ENCODE peak calls at places on chromosomes 5 and 9, in eight cellular contexts. One of them, this sample, is unnamed. For H3K9me3, the result is how much of the 10 kb centered on the place peaks cover.

GRCh38 chr9:129568560-129569505 is 52.1 kb downstream of the C9orf50 start:
- DNase-seq in heart left ventricle: peak
- DNase-seq in stomach: peak
- DNase-seq in HCT116: no peak
- DNase-seq in GM23248: peak
- DNase-seq in H9: peak
- DNase-seq in left lung: peak
- DNase-seq in aorta: peak
- DNase-seq in this sample: no peak

GRCh38 chr5:171424726-171425125 is 5.3 kb downstream of the FGF18 start:
- DNase-seq in left lung: no peak
- DNase-seq in H9: peak
- DNase-seq in HCT116: no peak
- DNase-seq in heart left ventricle: no peak
- DNase-seq in GM23248: no peak
- DNase-seq in stomach: peak
- DNase-seq in aorta: no peak
- DNase-seq in this sample: no peak

GRCh38 chr5:174227228-174227627 is 181.7 kb downstream of the NSG2 start:
- DNase-seq in stomach: no peak
- DNase-seq in heart left ventricle: no peak
- DNase-seq in left lung: no peak
- DNase-seq in aorta: no peak
- DNase-seq in HCT116: no peak
- DNase-seq in GM23248: no peak
- DNase-seq in H9: no peak
- DNase-seq in this sample: no peak

GRCh38 chr5:5497132-5497748 is 74.8 kb downstream of the ICE1 start:
- DNase-seq in stomach: no peak
- DNase-seq in heart left ventricle: peak
- DNase-seq in aorta: peak
- DNase-seq in left lung: no peak
- DNase-seq in HCT116: peak
- DNase-seq in H9: peak
- DNase-seq in GM23248: peak
- DNase-seq in this sample: no peak

GRCh38 chr5:23412515-23412914 is 94.9 kb upstream of the PRDM9 start:
- DNase-seq in aorta: no peak
- DNase-seq in H9: no peak
- DNase-seq in heart left ventricle: no peak
- DNase-seq in left lung: no peak
- DNase-seq in HCT116: no peak
- DNase-seq in stomach: no peak
- DNase-seq in GM23248: no peak
- DNase-seq in this sample: no peak

GRCh38 chr5:172642926-172643325 is 1.9 kb downstream of the NEURL1B start:
- DNase-seq in heart left ventricle: no peak
- DNase-seq in aorta: no peak
- DNase-seq in GM23248: no peak
- DNase-seq in HCT116: no peak
- DNase-seq in left lung: no peak
- DNase-seq in H9: no peak
- DNase-seq in stomach: no peak
- DNase-seq in this sample: no peak

GRCh38 chr9:107784235-107784958 is 294.8 kb upstream of the KLF4 start:
- DNase-seq in stomach: no peak
- DNase-seq in heart left ventricle: peak
- DNase-seq in HCT116: peak
- DNase-seq in H9: peak
- DNase-seq in left lung: no peak
- DNase-seq in GM23248: peak
- DNase-seq in aorta: no peak
- DNase-seq in this sample: no peak

GRCh38 chr5:56302027-56302426 is 68.9 kb upstream of the ANKRD55 start:
- DNase-seq in GM23248: peak
- DNase-seq in aorta: no peak
- DNase-seq in heart left ventricle: no peak
- DNase-seq in HCT116: no peak
- DNase-seq in left lung: no peak
- DNase-seq in stomach: no peak
- DNase-seq in H9: no peak
- DNase-seq in this sample: no peak

GRCh38 chr5:36482812-36483211 is 123.6 kb upstream of the SLC1A3 start:
- DNase-seq in left lung: no peak
- DNase-seq in aorta: no peak
- DNase-seq in H9: no peak
- DNase-seq in heart left ventricle: no peak
- DNase-seq in stomach: no peak
- DNase-seq in HCT116: no peak
- DNase-seq in GM23248: no peak
- DNase-seq in this sample: no peak

GRCh38 chr5:158899201-158899600 is 200.5 kb downstream of the EBF1 start:
- DNase-seq in stomach: no peak
- DNase-seq in heart left ventricle: no peak
- DNase-seq in aorta: no peak
- DNase-seq in GM23248: no peak
- DNase-seq in left lung: no peak
- DNase-seq in H9: no peak
- DNase-seq in HCT116: no peak
- DNase-seq in this sample: no peak

GRCh38 chr5:96321371-96321770 is 111.7 kb downstream of the PCSK1 start:
- DNase-seq in heart left ventricle: no peak
- DNase-seq in stomach: no peak
- DNase-seq in aorta: no peak
- DNase-seq in left lung: no peak
- DNase-seq in GM23248: peak
- DNase-seq in H9: no peak
- DNase-seq in HCT116: no peak
- DNase-seq in this sample: no peak

GRCh38 chr9:112644449-112644965 is 73.4 kb downstream of the INIP start:
- DNase-seq in GM23248: no peak
- DNase-seq in HCT116: no peak
- DNase-seq in aorta: no peak
- DNase-seq in H9: no peak
- DNase-seq in heart left ventricle: no peak
- DNase-seq in left lung: no peak
- DNase-seq in stomach: no peak
- DNase-seq in this sample: no peak

GRCh38 chr9:112647596-112647995 is 70.3 kb downstream of the INIP start:
- DNase-seq in aorta: no peak
- DNase-seq in left lung: no peak
- DNase-seq in HCT116: no peak
- DNase-seq in heart left ventricle: no peak
- DNase-seq in stomach: no peak
- DNase-seq in H9: no peak
- DNase-seq in GM23248: no peak
- DNase-seq in this sample: no peak

GRCh38 chr9:112640311-112640710 is 77.6 kb downstream of the INIP start:
- DNase-seq in aorta: no peak
- DNase-seq in H9: no peak
- DNase-seq in stomach: no peak
- DNase-seq in HCT116: no peak
- DNase-seq in heart left ventricle: no peak
- DNase-seq in left lung: no peak
- DNase-seq in GM23248: no peak
- DNase-seq in this sample: no peak

DNA sequence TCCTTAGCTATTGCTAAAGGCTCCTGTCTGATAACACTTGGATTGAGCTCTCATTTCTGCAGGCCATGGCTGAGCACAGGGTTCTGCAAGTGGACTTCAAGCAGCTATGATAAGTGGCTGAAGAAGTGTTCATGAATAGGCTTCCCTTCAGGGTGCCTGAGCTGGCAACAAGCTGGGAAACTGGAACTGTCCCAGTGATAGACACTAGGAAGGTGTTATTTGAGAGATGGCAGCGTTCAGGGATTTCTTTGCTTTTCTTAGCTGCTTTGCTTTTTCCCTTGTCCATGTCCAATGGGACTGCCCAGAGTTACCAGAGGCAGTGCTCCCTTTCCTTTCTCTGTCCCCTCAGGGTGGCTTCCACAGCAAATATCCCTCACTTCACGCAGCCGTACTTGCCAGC is 75.8 kb downstream of the INIP start:
- DNase-seq in stomach: no peak
- DNase-seq in aorta: no peak
- DNase-seq in left lung: no peak
- DNase-seq in HCT116: no peak
- DNase-seq in heart left ventricle: no peak
- DNase-seq in GM23248: no peak
- DNase-seq in H9: no peak
- DNase-seq in this sample: no peak
- H3K9me3 ChIP-seq in stomach: under half
- H3K9me3 ChIP-seq in aorta: under half
- H3K9me3 ChIP-seq in left lung: under half
- H3K9me3 ChIP-seq in HCT116: under half
- H3K9me3 ChIP-seq in heart left ventricle: under half
- H3K9me3 ChIP-seq in GM23248: under half
- H3K9me3 ChIP-seq in H9: under half
- H3K9me3 ChIP-seq in this sample: under half

GRCh38 chr5:18088020-18088579 is 453.8 kb downstream of the TAF11L14 start:
- DNase-seq in GM23248: no peak
- DNase-seq in stomach: no peak
- DNase-seq in left lung: no peak
- DNase-seq in heart left ventricle: no peak
- DNase-seq in aorta: no peak
- DNase-seq in H9: no peak
- DNase-seq in HCT116: no peak
- DNase-seq in this sample: no peak

GRCh38 chr5:18095061-18095460 is 460.8 kb downstream of the TAF11L14 start:
- DNase-seq in GM23248: no peak
- DNase-seq in stomach: no peak
- DNase-seq in heart left ventricle: no peak
- DNase-seq in H9: no peak
- DNase-seq in HCT116: no peak
- DNase-seq in aorta: no peak
- DNase-seq in left lung: no peak
- DNase-seq in this sample: no peak

GRCh38 chr5:18091758-18092157 is 457.5 kb downstream of the TAF11L14 start:
- DNase-seq in aorta: no peak
- DNase-seq in HCT116: no peak
- DNase-seq in GM23248: no peak
- DNase-seq in left lung: no peak
- DNase-seq in heart left ventricle: no peak
- DNase-seq in stomach: no peak
- DNase-seq in H9: no peak
- DNase-seq in this sample: no peak

DNA sequence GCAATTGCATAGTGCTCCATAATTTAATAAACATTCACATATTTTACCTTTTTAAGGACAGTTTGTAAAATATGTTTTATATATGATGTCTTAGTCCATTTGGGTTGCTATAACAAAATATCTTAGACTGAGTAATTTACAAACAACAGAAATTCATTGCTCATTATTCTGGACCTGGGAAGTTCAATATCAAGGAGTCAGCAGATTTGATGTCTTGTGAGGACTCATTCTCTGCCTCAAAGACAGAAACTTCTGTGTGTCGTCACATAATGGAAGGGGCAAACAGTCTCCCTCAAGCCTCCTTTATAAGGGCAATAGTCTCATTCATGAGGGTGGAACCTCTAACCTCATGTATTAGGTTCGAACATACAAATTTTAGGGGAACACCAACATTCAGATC is 455.9 kb downstream of the TAF11L14 start:
- DNase-seq in heart left ventricle: no peak
- DNase-seq in GM23248: no peak
- DNase-seq in left lung: no peak
- DNase-seq in aorta: no peak
- DNase-seq in H9: no peak
- DNase-seq in HCT116: no peak
- DNase-seq in stomach: no peak
- DNase-seq in this sample: no peak
- H3K9me3 ChIP-seq in heart left ventricle: under half
- H3K9me3 ChIP-seq in GM23248: under half
- H3K9me3 ChIP-seq in left lung: under half
- H3K9me3 ChIP-seq in aorta: under half
- H3K9me3 ChIP-seq in H9: under half
- H3K9me3 ChIP-seq in HCT116: under half
- H3K9me3 ChIP-seq in stomach: under half
- H3K9me3 ChIP-seq in this sample: under half

GRCh38 chr9:138112090-138112748 is 234.6 kb downstream of the CACNA1B start:
- DNase-seq in heart left ventricle: no peak
- DNase-seq in aorta: no peak
- DNase-seq in H9: peak
- DNase-seq in GM23248: no peak
- DNase-seq in stomach: peak
- DNase-seq in HCT116: no peak
- DNase-seq in left lung: no peak
- DNase-seq in this sample: no peak

GRCh38 chr9:138115506-138115905 is 237.9 kb downstream of the CACNA1B start:
- DNase-seq in aorta: no peak
- DNase-seq in H9: peak
- DNase-seq in GM23248: no peak
- DNase-seq in heart left ventricle: no peak
- DNase-seq in left lung: no peak
- DNase-seq in HCT116: no peak
- DNase-seq in stomach: peak
- DNase-seq in this sample: no peak

GRCh38 chr9:138112791-138113600 is 235.4 kb downstream of the CACNA1B start:
- DNase-seq in heart left ventricle: no peak
- DNase-seq in GM23248: no peak
- DNase-seq in left lung: no peak
- DNase-seq in H9: peak
- DNase-seq in aorta: no peak
- DNase-seq in stomach: peak
- DNase-seq in HCT116: no peak
- DNase-seq in this sample: no peak

GRCh38 chr9:138114501-138115245 is 237.1 kb downstream of the CACNA1B start:
- DNase-seq in H9: peak
- DNase-seq in stomach: peak
- DNase-seq in HCT116: no peak
- DNase-seq in GM23248: no peak
- DNase-seq in aorta: no peak
- DNase-seq in left lung: no peak
- DNase-seq in heart left ventricle: no peak
- DNase-seq in this sample: no peak

DNA sequence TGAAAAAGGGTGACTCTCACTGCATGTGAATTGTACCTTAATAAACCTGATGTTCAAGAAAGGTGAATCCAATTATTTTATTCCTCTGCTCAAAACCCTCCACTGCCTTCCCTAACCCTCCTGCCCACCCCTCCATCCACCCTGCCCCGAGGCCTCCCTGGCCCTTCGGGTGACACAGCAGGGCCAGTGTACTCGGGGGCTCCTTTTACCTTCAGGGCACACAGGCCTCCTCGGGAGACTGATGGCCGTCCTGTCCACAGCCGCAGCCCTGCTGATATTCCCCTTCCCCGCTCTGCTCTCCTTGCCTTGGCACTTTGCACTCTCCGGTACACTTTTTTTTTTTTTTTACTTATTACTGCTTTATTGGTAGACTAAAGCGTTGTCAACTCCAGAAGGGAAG is 234.0 kb downstream of the CACNA1B start:
- DNase-seq in HCT116: no peak
- DNase-seq in GM23248: no peak
- DNase-seq in aorta: no peak
- DNase-seq in H9: no peak
- DNase-seq in stomach: peak
- DNase-seq in left lung: no peak
- DNase-seq in heart left ventricle: no peak
- DNase-seq in this sample: no peak
- H3K9me3 ChIP-seq in HCT116: under half
- H3K9me3 ChIP-seq in GM23248: under half
- H3K9me3 ChIP-seq in aorta: under half
- H3K9me3 ChIP-seq in H9: under half
- H3K9me3 ChIP-seq in stomach: under half
- H3K9me3 ChIP-seq in left lung: under half
- H3K9me3 ChIP-seq in heart left ventricle: under half
- H3K9me3 ChIP-seq in this sample: under half

GRCh38 chr9:104412238-104412637 is 91.8 kb upstream of the OR13F1 start:
- DNase-seq in aorta: no peak
- DNase-seq in stomach: no peak
- DNase-seq in GM23248: no peak
- DNase-seq in H9: no peak
- DNase-seq in heart left ventricle: no peak
- DNase-seq in HCT116: peak
- DNase-seq in left lung: no peak
- DNase-seq in this sample: no peak
- H3K9me3 ChIP-seq in aorta: under half
- H3K9me3 ChIP-seq in stomach: under half
- H3K9me3 ChIP-seq in GM23248: under half
- H3K9me3 ChIP-seq in H9: under half
- H3K9me3 ChIP-seq in heart left ventricle: under half
- H3K9me3 ChIP-seq in HCT116: under half
- H3K9me3 ChIP-seq in left lung: under half
- H3K9me3 ChIP-seq in this sample: under half